ENCODE peak calls at places on chromosomes 4 and X, in nine cellular contexts. One of them, this sample, is unnamed.
A peak's percentile ranks its signal among the peaks of the same experiment; 100 is the strongest.

GRCh38 chr4:114264877-114265291 is 285.4 kb upstream of the ARSJ start:
- DNase-seq in MM.1S: no peak
- DNase-seq in left cardiac atrium: no peak
- DNase-seq in nephron progenitor cell: no peak
- DNase-seq in ureter: no peak
- DNase-seq in GDM1: no peak
- DNase-seq in effector CD4-positive, alpha-beta T cell: no peak
- DNase-seq in activated CD4-positive, alpha-beta T cell treated with anti-CD3 and anti-CD28 coated beads, Interleukin-2, amount 50 U/mL, for 24 hours: no peak
- DNase-seq in NCI-H510A: no peak
- DNase-seq in this sample: no peak

GRCh38 chr4:138798404-138798803 is 217.2 kb upstream of the NOCT start:
- DNase-seq in MM.1S: no peak
- DNase-seq in activated CD4-positive, alpha-beta T cell treated with anti-CD3 and anti-CD28 coated beads, Interleukin-2, amount 50 U/mL, for 24 hours: no peak
- DNase-seq in GDM1: no peak
- DNase-seq in NCI-H510A: no peak
- DNase-seq in left cardiac atrium: no peak
- DNase-seq in nephron progenitor cell: no peak
- DNase-seq in ureter: no peak
- DNase-seq in effector CD4-positive, alpha-beta T cell: no peak
- DNase-seq in this sample: no peak

GRCh38 chr4:7808752-7809151 is 130.9 kb downstream of the AFAP1 start:
- DNase-seq in ureter: no peak
- DNase-seq in GDM1: no peak
- DNase-seq in effector CD4-positive, alpha-beta T cell: no peak
- DNase-seq in left cardiac atrium: no peak
- DNase-seq in NCI-H510A: no peak
- DNase-seq in nephron progenitor cell: no peak
- DNase-seq in MM.1S: no peak
- DNase-seq in activated CD4-positive, alpha-beta T cell treated with anti-CD3 and anti-CD28 coated beads, Interleukin-2, amount 50 U/mL, for 24 hours: no peak
- DNase-seq in this sample: no peak

GRCh38 chr4:6576932-6577331 is 1.9 kb downstream of the MAN2B2 start:
- DNase-seq in left cardiac atrium: no peak
- DNase-seq in NCI-H510A: no peak
- DNase-seq in ureter: no peak
- DNase-seq in MM.1S: no peak
- DNase-seq in nephron progenitor cell: no peak
- DNase-seq in effector CD4-positive, alpha-beta T cell: no peak
- DNase-seq in activated CD4-positive, alpha-beta T cell treated with anti-CD3 and anti-CD28 coated beads, Interleukin-2, amount 50 U/mL, for 24 hours: no peak
- DNase-seq in GDM1: no peak
- DNase-seq in this sample: no peak

GRCh38 chrX:108734426-108734825 is 1.9 kb downstream of the IRS4 start:
- DNase-seq in activated CD4-positive, alpha-beta T cell treated with anti-CD3 and anti-CD28 coated beads, Interleukin-2, amount 50 U/mL, for 24 hours: no peak
- DNase-seq in NCI-H510A: no peak
- DNase-seq in GDM1: no peak
- DNase-seq in effector CD4-positive, alpha-beta T cell: no peak
- DNase-seq in left cardiac atrium: no peak
- DNase-seq in ureter: no peak
- DNase-seq in MM.1S: no peak
- DNase-seq in nephron progenitor cell: no peak
- DNase-seq in this sample: no peak

GRCh38 chr4:159983080-159983479 is 880.2 kb downstream of the RAPGEF2 start:
- DNase-seq in MM.1S: no peak
- DNase-seq in GDM1: no peak
- DNase-seq in effector CD4-positive, alpha-beta T cell: no peak
- DNase-seq in activated CD4-positive, alpha-beta T cell treated with anti-CD3 and anti-CD28 coated beads, Interleukin-2, amount 50 U/mL, for 24 hours: no peak
- DNase-seq in NCI-H510A: no peak
- DNase-seq in left cardiac atrium: no peak
- DNase-seq in nephron progenitor cell: no peak
- DNase-seq in ureter: no peak
- DNase-seq in this sample: no peak

GRCh38 chr4:104896623-104897296 is 249.9 kb upstream of the TET2 start:
- DNase-seq in NCI-H510A: peak; percentile 5
- DNase-seq in activated CD4-positive, alpha-beta T cell treated with anti-CD3 and anti-CD28 coated beads, Interleukin-2, amount 50 U/mL, for 24 hours: no peak
- DNase-seq in GDM1: no peak
- DNase-seq in nephron progenitor cell: no peak
- DNase-seq in left cardiac atrium: no peak
- DNase-seq in MM.1S: no peak
- DNase-seq in ureter: no peak
- DNase-seq in effector CD4-positive, alpha-beta T cell: no peak
- DNase-seq in this sample: no peak

GRCh38 chr4:168609369-168609768 is 112.5 kb downstream of the PALLD start:
- DNase-seq in GDM1: no peak
- DNase-seq in nephron progenitor cell: no peak
- DNase-seq in MM.1S: no peak
- DNase-seq in left cardiac atrium: no peak
- DNase-seq in ureter: no peak
- DNase-seq in effector CD4-positive, alpha-beta T cell: no peak
- DNase-seq in NCI-H510A: no peak
- DNase-seq in activated CD4-positive, alpha-beta T cell treated with anti-CD3 and anti-CD28 coated beads, Interleukin-2, amount 50 U/mL, for 24 hours: no peak
- DNase-seq in this sample: no peak

GRCh38 chr4:48546336-48546735 is 56.3 kb downstream of the ZAR1 start:
- DNase-seq in NCI-H510A: no peak
- DNase-seq in left cardiac atrium: no peak
- DNase-seq in ureter: no peak
- DNase-seq in GDM1: no peak
- DNase-seq in nephron progenitor cell: peak; percentile 35
- DNase-seq in MM.1S: peak; percentile 37
- DNase-seq in effector CD4-positive, alpha-beta T cell: no peak
- DNase-seq in activated CD4-positive, alpha-beta T cell treated with anti-CD3 and anti-CD28 coated beads, Interleukin-2, amount 50 U/mL, for 24 hours: no peak
- DNase-seq in this sample: no peak

GRCh38 chrX:1109580-1110119 is 102.8 kb downstream of the CRLF2 start:
- DNase-seq in GDM1: no peak
- DNase-seq in ureter: no peak
- DNase-seq in left cardiac atrium: no peak
- DNase-seq in MM.1S: no peak
- DNase-seq in NCI-H510A: no peak
- DNase-seq in effector CD4-positive, alpha-beta T cell: no peak
- DNase-seq in activated CD4-positive, alpha-beta T cell treated with anti-CD3 and anti-CD28 coated beads, Interleukin-2, amount 50 U/mL, for 24 hours: no peak
- DNase-seq in nephron progenitor cell: no peak
- DNase-seq in this sample: no peak

GRCh38 chr4:8765631-8766590 is 105.7 kb downstream of the HMX1 start:
- DNase-seq in left cardiac atrium: peak; percentile 14
- DNase-seq in activated CD4-positive, alpha-beta T cell treated with anti-CD3 and anti-CD28 coated beads, Interleukin-2, amount 50 U/mL, for 24 hours: no peak
- DNase-seq in ureter: no peak
- DNase-seq in NCI-H510A: no peak
- DNase-seq in MM.1S: no peak
- DNase-seq in GDM1: no peak
- DNase-seq in nephron progenitor cell: no peak
- DNase-seq in effector CD4-positive, alpha-beta T cell: no peak
- DNase-seq in this sample: peak; percentile 66

GRCh38 chr4:139934336-139934735 is 219.6 kb downstream of the MAML3 start:
- DNase-seq in effector CD4-positive, alpha-beta T cell: no peak
- DNase-seq in ureter: no peak
- DNase-seq in left cardiac atrium: no peak
- DNase-seq in NCI-H510A: no peak
- DNase-seq in activated CD4-positive, alpha-beta T cell treated with anti-CD3 and anti-CD28 coated beads, Interleukin-2, amount 50 U/mL, for 24 hours: no peak
- DNase-seq in MM.1S: no peak
- DNase-seq in GDM1: no peak
- DNase-seq in nephron progenitor cell: no peak
- DNase-seq in this sample: no peak

GRCh38 chrX:102863735-102864134 is 73.3 kb upstream of the RAB40AL start:
- DNase-seq in effector CD4-positive, alpha-beta T cell: peak; percentile 70
- DNase-seq in left cardiac atrium: peak; percentile 81
- DNase-seq in NCI-H510A: no peak
- DNase-seq in MM.1S: peak; percentile 76
- DNase-seq in ureter: peak; percentile 81
- DNase-seq in nephron progenitor cell: peak; percentile 86
- DNase-seq in GDM1: peak; percentile 69
- DNase-seq in activated CD4-positive, alpha-beta T cell treated with anti-CD3 and anti-CD28 coated beads, Interleukin-2, amount 50 U/mL, for 24 hours: peak; percentile 68
- DNase-seq in this sample: peak; percentile 70

This sample was measured in left lung.